ENCODE peak calls at places on chromosomes 5 and 9, in eight cellular contexts. T, Z, K, W, P, G, Y and O are unnamed samples.

GRCh38 chr5:83925321-83925877 is 204.7 kb upstream of the HAPLN1 start:
- DNase-seq in G (no peak), W (no peak), Y (no peak), Z (no peak), T (peak), P (no peak), K (no peak), O (no peak)

GRCh38 chr5:145350501-145350900 is 484.6 kb downstream of the PRELID2 start:
- DNase-seq in Z (no peak), K (no peak), T (peak), G (no peak), W (no peak), Y (no peak), P (no peak), O (no peak)

GRCh38 chr9:129414377-129415021 is 206.4 kb downstream of the C9orf50 start:
- DNase-seq in Y (peak), W (peak), Z (peak), T (peak), G (no peak), K (peak), P (peak), O (no peak)

GRCh38 chr9:15873573-15874177 is 320.8 kb downstream of the CCDC171 start:
- DNase-seq in Z (no peak), G (peak), K (no peak), P (peak), T (peak), Y (peak), W (no peak), O (peak)

GRCh38 chr5:33310471-33310870 is 130.3 kb upstream of the TARS1 start:
- DNase-seq in G (no peak), W (no peak), Z (no peak), Y (no peak), P (no peak), K (no peak), T (peak), O (no peak)

GRCh38 chr5:120463991-120464626 is at the start of gene PRR16:
- DNase-seq in G (no peak), P (peak), T (peak), W (no peak), Y (no peak), K (peak), Z (no peak), O (peak)

GRCh38 chr5:130808691-130809090 is 356.4 kb downstream of the HINT1 start:
- DNase-seq in P (no peak), Z (no peak), W (no peak), Y (no peak), K (no peak), T (no peak), G (no peak), O (no peak)

GRCh38 chr5:68178579-68178978 is 37.0 kb upstream of the PIK3R1 start:
- DNase-seq in Y (no peak), W (no peak), G (no peak), P (no peak), Z (no peak), T (peak), K (no peak), O (no peak)

GRCh38 chr5:35114698-35115097 is 66.9 kb upstream of the AGXT2 start:
- DNase-seq in K (no peak), T (no peak), W (no peak), Y (no peak), G (no peak), P (no peak), Z (no peak), O (no peak)

GRCh38 chr5:2746642-2747041 is 4.8 kb downstream of the IRX2 start:
- DNase-seq in Y (no peak), P (no peak), W (no peak), K (no peak), G (peak), Z (no peak), T (peak), O (peak)

GRCh38 chr9:36812556-36812955 is 221.5 kb downstream of the PAX5 start:
- DNase-seq in G (no peak), W (no peak), T (no peak), K (no peak), Z (no peak), Y (no peak), P (no peak), O (no peak)